ENCODE peak calls at places on chromosomes 1 and 21, in six cellular contexts. R is non-pigmented ciliary epithelial cell, U is NAMALWA, H is mammary epithelial cell, B is mucosa of gallbladder, G is T-helper 2 cell. F is an unnamed sample.

GRCh38 chr1:9816199-9816598 is 7.6 kb downstream of the CLSTN1 start:
- DNase-seq in R (no peak), U (no peak), H (no peak), B (no peak), G (no peak), F (no peak)

GRCh38 chr1:111776861-111777260 is 21.2 kb downstream of the DDX20 start:
- DNase-seq in R (no peak), U (no peak), H (no peak), B (no peak), G (no peak), F (no peak)

GRCh38 chr1:156709743-156710489 is 4.5 kb upstream of the CRABP2 start:
- DNase-seq in R (no peak), U (no peak), H (peak; percentile 90), B (peak; percentile 64), G (no peak), F (no peak)

GRCh38 chr1:15433471-15433870 is 4.8 kb upstream of the CTRC start:
- DNase-seq in R (no peak), U (no peak), H (no peak), B (no peak), G (no peak), F (no peak)

GRCh38 chr1:67988066-67988465 is 62.4 kb downstream of the DIRAS3 start:
- DNase-seq in R (no peak), U (no peak), H (no peak), B (no peak), G (no peak), F (no peak)

GRCh38 chr1:21661886-21662285 is 7.3 kb downstream of the RAP1GAP start:
- DNase-seq in R (no peak), U (no peak), H (no peak), B (no peak), G (no peak), F (no peak)

GRCh38 chr1:4662723-4663122 is 8.3 kb downstream of the AJAP1 start:
- DNase-seq in R (no peak), U (no peak), H (no peak), B (no peak), G (no peak), F (no peak)

GRCh38 chr1:27402349-27402754 is 9.9 kb downstream of the GPR3 start:
- DNase-seq in R (no peak), U (no peak), H (peak; percentile 54), B (peak; percentile 84), G (no peak), F (no peak)

GRCh38 chr1:214617246-214617645 is 14.3 kb downstream of the CENPF start:
- DNase-seq in R (no peak), U (no peak), H (no peak), B (no peak), G (no peak), F (no peak)

GRCh38 chr1:24964811-24965570 is 34.9 kb upstream of the RUNX3 start:
- DNase-seq in R (peak; percentile 40), U (peak; percentile 36), H (no peak), B (peak; percentile 75), G (peak; percentile 70), F (peak; percentile 72)

GRCh38 chr1:116311756-116312691 is 61.0 kb upstream of the ATP1A1 start:
- DNase-seq in R (no peak), U (no peak), H (no peak), B (peak; percentile 70), G (no peak), F (no peak)

GRCh38 chr1:162080472-162081015 is 11.1 kb downstream of the NOS1AP start:
- DNase-seq in R (no peak), U (no peak), H (no peak), B (no peak), G (no peak), F (no peak)

GRCh38 chr21:45001134-45002095 is 61.6 kb downstream of the SLX9 start:
- DNase-seq in R (no peak), U (no peak), H (peak; percentile 84), B (peak; percentile 39), G (no peak), F (no peak)